ENCODE peak calls at places on chromosomes 11 and 22, in seven cellular contexts. W, N, T, L, X, K and B are unnamed samples.

GRCh38 chr11:26088391-26088790 is 243.5 kb upstream of the ANO3 start:
- DNase-seq in W (no peak), N (no peak), T (no peak), L (no peak), X (no peak), K (peak), B (no peak)

GRCh38 chr11:64990222-64990918 is 6.4 kb downstream of the BATF2 start:
- DNase-seq in W (no peak), N (peak), T (peak), L (peak), X (peak), K (peak), B (peak)

GRCh38 chr11:68684385-68685356 is at the start of gene GAL:
- DNase-seq in W (peak), N (no peak), T (no peak), L (peak), X (peak), K (peak), B (peak)

GRCh38 chr11:80214413-80214812 is 773.6 kb upstream of the TENM4 start:
- DNase-seq in W (no peak), N (no peak), T (no peak), L (no peak), X (no peak), K (no peak), B (no peak)

GRCh38 chr11:98365185-98365584 is 655.6 kb upstream of the CNTN5 start:
- DNase-seq in W (no peak), N (no peak), T (no peak), L (no peak), X (no peak), K (no peak), B (no peak)

GRCh38 chr11:75938543-75938942 is 123.5 kb downstream of the UVRAG start:
- DNase-seq in W (no peak), N (no peak), T (no peak), L (peak), X (no peak), K (peak), B (no peak)

GRCh38 chr11:133096981-133097380 is 435.3 kb downstream of the OPCML start:
- DNase-seq in W (no peak), N (no peak), T (no peak), L (no peak), X (no peak), K (no peak), B (no peak)

GRCh38 chr11:2824851-2825250 is 60.7 kb downstream of the CDKN1C start:
- DNase-seq in W (no peak), N (no peak), T (no peak), L (no peak), X (no peak), K (peak), B (no peak)

GRCh38 chr11:36478700-36479329 is 31.3 kb downstream of the TRAF6 start:
- DNase-seq in W (peak), N (peak), T (no peak), L (peak), X (peak), K (peak), B (no peak)

GRCh38 chr11:33135216-33135615 is 26.1 kb downstream of the CSTF3 start:
- DNase-seq in W (no peak), N (no peak), T (no peak), L (peak), X (no peak), K (peak), B (no peak)

GRCh38 chr11:108199446-108200321 is 22.8 kb downstream of the NPAT start:
- DNase-seq in W (peak), N (peak), T (no peak), L (peak), X (no peak), K (peak), B (peak)

GRCh38 chr11:119422505-119423416 is at the start of gene THY1:
- DNase-seq in W (no peak), N (no peak), T (no peak), L (peak), X (no peak), K (peak), B (no peak)

GRCh38 chr11:46100670-46101069 is 20.6 kb downstream of the PHF21A start:
- DNase-seq in W (no peak), N (no peak), T (no peak), L (no peak), X (no peak), K (no peak), B (no peak)

GRCh38 chr22:46081036-46081830 is 69.1 kb upstream of the PPARA start:
- DNase-seq in W (peak), N (no peak), T (peak), L (no peak), X (no peak), K (no peak), B (no peak)

GRCh38 chr22:39454385-39454871 is 2.4 kb upstream of the MGAT3 start:
- DNase-seq in W (no peak), N (no peak), T (no peak), L (no peak), X (no peak), K (peak), B (no peak)

GRCh38 chr22:50267591-50268390 is 2.4 kb downstream of the MAPK11 start:
- DNase-seq in W (peak), N (no peak), T (peak), L (no peak), X (no peak), K (peak), B (no peak)

GRCh38 chr11:70772950-70773349 is 374.6 kb downstream of the CTTN start:
- DNase-seq in W (no peak), N (no peak), T (no peak), L (no peak), X (no peak), K (no peak), B (no peak)

GRCh38 chr11:114604886-114605285 is 9.3 kb upstream of the NXPE4 start:
- DNase-seq in W (no peak), N (no peak), T (no peak), L (no peak), X (no peak), K (no peak), B (no peak)

GRCh38 chr11:59755701-59756495 is 722 bp downstream of the STX3 start:
- DNase-seq in W (peak), N (peak), T (peak), L (peak), X (no peak), K (peak), B (peak)

GRCh38 chr22:19060356-19061009 is 61.7 kb downstream of the DGCR2 start:
- DNase-seq in W (peak), N (no peak), T (no peak), L (peak), X (peak), K (peak), B (no peak)

GRCh38 chr11:55966391-55966790 is 3.4 kb downstream of the OR10AG1 start:
- DNase-seq in W (no peak), N (no peak), T (no peak), L (no peak), X (no peak), K (no peak), B (no peak)

GRCh38 chr11:69958308-69958707 is 119.8 kb upstream of the ANO1 start:
- DNase-seq in W (no peak), N (no peak), T (no peak), L (peak), X (no peak), K (peak), B (no peak)

GRCh38 chr22:45072322-45072903 is 62.6 kb upstream of the PHF21B start:
- DNase-seq in W (no peak), N (no peak), T (no peak), L (peak), X (peak), K (peak), B (no peak)

GRCh38 chr11:3133456-3134217 is 31.5 kb downstream of the OSBPL5 start:
- DNase-seq in W (peak), N (no peak), T (peak), L (no peak), X (no peak), K (no peak), B (no peak)

GRCh38 chr22:35498026-35498425 is 42.6 kb upstream of the RASD2 start:
- DNase-seq in W (no peak), N (no peak), T (no peak), L (peak), X (peak), K (no peak), B (no peak)

GRCh38 chr11:35478411-35479139 is 46.8 kb downstream of the PAMR1 start:
- DNase-seq in W (no peak), N (no peak), T (peak), L (no peak), X (no peak), K (no peak), B (no peak)